ENCODE peak calls at places on chromosomes 7 and 10, in nine cellular contexts. S, O, U, R, J, K, Y, L and T are unnamed samples.

GRCh38 chr7:108308913-108309312 is 147.3 kb downstream of the NRCAM start:
- DNase-seq in S (no peak), O (no peak), U (no peak), R (no peak), J (no peak), K (no peak), Y (no peak), L (no peak), T (no peak)

GRCh38 chr7:20783716-20784310 is 2.9 kb downstream of the SP8 start:
- DNase-seq in S (no peak), O (no peak), U (peak; percentile 64), R (no peak), J (no peak), K (no peak), Y (no peak), L (peak; percentile 69), T (no peak)

GRCh38 chr7:80145780-80146422 is 11.3 kb downstream of the GNAI1 start:
- DNase-seq in S (no peak), O (no peak), U (no peak), R (no peak), J (no peak), K (no peak), Y (no peak), L (no peak), T (no peak)

GRCh38 chr10:128843972-128844371 is 623.1 kb upstream of the MGMT start:
- DNase-seq in S (no peak), O (no peak), U (no peak), R (no peak), J (no peak), K (no peak), Y (no peak), L (no peak), T (no peak)

GRCh38 chr7:151248191-151249033 is at the start of gene SMARCD3:
- DNase-seq in S (no peak), O (peak; percentile 84), U (peak; percentile 79), R (peak; percentile 51), J (peak; percentile 72), K (no peak), Y (no peak), L (peak; percentile 93), T (peak; percentile 54)

GRCh38 chr7:121515181-121515580 is 119.1 kb upstream of the FAM3C start:
- DNase-seq in S (no peak), O (no peak), U (no peak), R (no peak), J (no peak), K (no peak), Y (no peak), L (no peak), T (no peak)

GRCh38 chr10:77637986-77638765 is 568 bp upstream of the KCNMA1 start:
- DNase-seq in S (no peak), O (no peak), U (peak; percentile 75), R (peak; percentile 38), J (peak; percentile 36), K (no peak), Y (no peak), L (peak; percentile 86), T (peak; percentile 31)

GRCh38 chr7:108613147-108613948 is 43.7 kb downstream of the DNAJB9 start:
- DNase-seq in S (no peak), O (no peak), U (no peak), R (peak; percentile 27), J (no peak), K (no peak), Y (no peak), L (peak; percentile 35), T (no peak)

GRCh38 chr7:22352812-22353340 is 4.1 kb downstream of the RAPGEF5 start:
- DNase-seq in S (no peak), O (no peak), U (no peak), R (no peak), J (no peak), K (no peak), Y (no peak), L (no peak), T (no peak)

GRCh38 chr7:28890137-28890536 is 68.0 kb downstream of the TRIL start:
- DNase-seq in S (no peak), O (no peak), U (peak; percentile 68), R (no peak), J (no peak), K (no peak), Y (no peak), L (no peak), T (peak; percentile 19)

GRCh38 chr10:60238408-60239100 is 151.1 kb downstream of the ANK3 start:
- DNase-seq in S (peak; percentile 23), O (peak; percentile 44), U (no peak), R (peak; percentile 13), J (no peak), K (no peak), Y (no peak), L (peak; percentile 18), T (no peak)

GRCh38 chr10:113153493-113154127 is 203.6 kb downstream of the TCF7L2 start:
- DNase-seq in S (no peak), O (no peak), U (no peak), R (no peak), J (no peak), K (no peak), Y (no peak), L (no peak), T (no peak)

GRCh38 chr7:101813414-101814019 is 3.9 kb upstream of the CUX1 start:
- DNase-seq in S (no peak), O (no peak), U (no peak), R (no peak), J (no peak), K (no peak), Y (no peak), L (no peak), T (no peak)

GRCh38 chr7:101815826-101816488 is 1.5 kb upstream of the CUX1 start:
- DNase-seq in S (no peak), O (peak; percentile 79), U (peak; percentile 78), R (peak; percentile 72), J (peak; percentile 68), K (peak; percentile 47), Y (no peak), L (peak; percentile 97), T (peak; percentile 79)

GRCh38 chr7:101812595-101812994 is 4.8 kb upstream of the CUX1 start:
- DNase-seq in S (no peak), O (no peak), U (no peak), R (no peak), J (no peak), K (no peak), Y (no peak), L (no peak), T (no peak)

GRCh38 chr7:101814996-101815825 is 2.2 kb upstream of the CUX1 start:
- DNase-seq in S (no peak), O (peak; percentile 51), U (peak; percentile 83), R (peak; percentile 69), J (peak; percentile 59), K (no peak), Y (no peak), L (peak; percentile 97), T (peak; percentile 70)

DNA sequence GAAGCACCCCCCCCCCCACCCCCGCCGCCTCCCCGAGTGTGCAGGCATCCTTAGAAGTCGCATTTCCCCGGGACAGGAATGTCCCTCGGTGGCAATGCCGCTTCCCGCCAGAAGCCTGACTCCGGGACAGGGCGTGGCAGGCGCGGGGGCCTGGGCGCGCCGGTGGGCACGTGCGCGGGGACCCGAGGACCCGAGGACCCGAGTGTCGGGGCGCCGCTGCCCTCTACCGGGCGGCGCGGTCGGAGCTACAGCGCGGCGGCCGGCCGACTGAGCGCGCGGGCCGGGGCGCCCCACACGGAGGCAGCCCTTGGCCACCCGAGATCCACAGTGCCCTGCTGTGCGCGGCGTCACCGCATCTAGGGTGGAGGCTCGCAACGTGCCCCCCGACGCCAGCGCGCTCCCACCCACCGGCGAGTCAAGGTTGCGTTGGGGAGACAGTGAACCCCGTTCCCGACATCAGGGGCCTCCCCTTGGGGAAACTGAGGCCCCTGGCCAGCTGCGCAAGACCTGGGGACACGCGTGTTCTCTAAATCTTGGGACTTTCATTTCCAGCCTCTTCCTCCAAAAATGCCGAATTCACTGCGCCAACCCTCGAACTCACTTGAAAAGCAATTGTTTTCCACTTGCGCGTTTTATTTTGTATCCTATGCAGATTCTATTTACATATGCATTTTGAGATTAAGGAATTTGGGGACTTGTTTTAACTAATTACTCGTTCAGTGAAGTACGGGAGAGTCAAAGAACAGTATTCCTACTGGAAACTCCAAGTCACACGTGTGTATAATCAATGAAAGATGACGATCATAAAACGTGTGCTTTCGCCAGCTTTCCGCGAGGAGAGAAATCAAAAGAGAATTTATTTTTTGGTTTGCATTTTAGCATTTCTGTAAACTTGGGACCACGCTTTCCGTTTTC is 3.1 kb upstream of the CUX1 start:
- DNase-seq in S (no peak), O (peak; percentile 69), U (peak; percentile 78), R (peak; percentile 71), J (peak; percentile 63), K (peak; percentile 15), Y (no peak), L (peak; percentile 95), T (peak; percentile 72)
- TF ChIP-seq EP300 in S (no peak), O (no peak), U (no peak), R (no peak), J (no peak), K (no peak), Y (no peak), L (no peak), T (no peak)

GRCh38 chr7:64887756-64888508 is 15.1 kb upstream of the ZNF273 start:
- DNase-seq in S (no peak), O (peak; percentile 28), U (peak; percentile 87), R (no peak), J (no peak), K (no peak), Y (peak; percentile 88), L (peak; percentile 58), T (peak; percentile 60)
- TF ChIP-seq EP300 in S (no peak), O (no peak), U (no peak), R (no peak), J (no peak), K (no peak), Y (no peak), L (no peak), T (no peak)

GRCh38 chr7:30594055-30594539 is 581 bp upstream of the GARS1 start:
- DNase-seq in S (peak; percentile 23), O (no peak), U (peak; percentile 70), R (peak; percentile 46), J (no peak), K (no peak), Y (no peak), L (peak; percentile 78), T (peak; percentile 49)
- TF ChIP-seq EP300 in S (no peak), O (no peak), U (no peak), R (no peak), J (no peak), K (no peak), Y (no peak), L (no peak), T (no peak)

GRCh38 chr7:16660702-16661464 is 14.9 kb downstream of the BZW2 start:
- DNase-seq in S (no peak), O (no peak), U (no peak), R (no peak), J (no peak), K (no peak), Y (no peak), L (no peak), T (no peak)
- TF ChIP-seq EP300 in S (no peak), O (no peak), U (no peak), R (no peak), J (no peak), K (no peak), Y (no peak), L (peak; percentile 11), T (no peak)

DNA sequence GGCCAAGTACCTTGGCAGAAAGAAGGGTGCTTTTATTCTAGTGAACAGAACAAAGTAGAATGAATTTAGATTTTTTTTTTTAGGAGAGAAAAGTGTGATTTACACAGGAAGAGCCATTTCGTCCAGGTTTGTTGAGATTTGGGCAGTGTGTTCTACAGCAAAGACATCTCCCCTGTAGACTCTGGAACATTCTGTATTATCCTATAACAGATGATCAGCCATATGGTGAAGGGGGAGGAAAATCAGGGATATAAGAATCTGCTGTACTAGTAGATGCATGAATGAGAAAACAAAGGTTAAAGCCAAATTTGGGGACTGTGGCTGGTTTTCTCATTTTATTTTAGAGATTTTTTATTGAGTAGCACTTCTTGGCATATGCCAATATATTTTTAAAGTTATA is 453.7 kb upstream of the LRRTM3 start:
- DNase-seq in S (no peak), O (no peak), U (no peak), R (no peak), J (no peak), K (no peak), Y (no peak), L (no peak), T (no peak)
- TF ChIP-seq EP300 in S (no peak), O (no peak), U (no peak), R (no peak), J (no peak), K (no peak), Y (no peak), L (no peak), T (no peak)